ENCODE peak calls at places on chromosome 1, in nine cellular contexts. H, J, M, E, A, K, R, Z and T are unnamed samples. For H3K27me3 and H3K4me1, the result is how much of the 10 kb centered on the place peaks cover.

GRCh38 chr1:90580176-90580575 is 136.9 kb downstream of the BARHL2 start:
- DNase-seq in A (no peak), R (no peak), K (no peak), Z (no peak), M (no peak), H (no peak), J (no peak), E (no peak), T (no peak)

GRCh38 chr1:31397360-31398095 is 15.5 kb upstream of the SERINC2 start:
- DNase-seq in Z (no peak), E (no peak), H (no peak), R (no peak), K (no peak), A (no peak), M (peak), J (no peak), T (no peak)

GRCh38 chr1:184953600-184954219 is 20.6 kb downstream of the NIBAN1 start:
- DNase-seq in J (no peak), R (no peak), Z (no peak), E (no peak), M (peak), H (no peak), A (no peak), K (no peak), T (no peak)

GRCh38 chr1:6819641-6820040 is 34.4 kb downstream of the CAMTA1 start:
- DNase-seq in R (no peak), H (no peak), J (no peak), E (no peak), A (no peak), Z (no peak), M (peak), K (no peak), T (no peak)

GRCh38 chr1:113453771-113454083 is 63.4 kb downstream of the MAGI3 start:
- DNase-seq in A (no peak), E (no peak), K (no peak), M (no peak), H (no peak), Z (no peak), R (no peak), J (no peak), T (no peak)

GRCh38 chr1:94549706-94550105 is 8.1 kb upstream of the F3 start:
- DNase-seq in K (no peak), A (no peak), J (no peak), R (no peak), M (no peak), E (no peak), H (no peak), Z (no peak), T (no peak)

GRCh38 chr1:93817819-93818569 is 61.0 kb downstream of the DNTTIP2 start:
- DNase-seq in Z (no peak), J (no peak), K (no peak), M (no peak), A (no peak), E (no peak), R (no peak), H (no peak), T (no peak)

GRCh38 chr1:193111641-193112090 is 6.5 kb upstream of the GLRX2 start:
- DNase-seq in E (peak), Z (peak), M (peak), H (peak), A (no peak), R (peak), J (peak), K (peak), T (peak)

GRCh38 chr1:156668801-156669637 is 8.2 kb downstream of the NES start:
- DNase-seq in R (no peak), K (peak), E (no peak), Z (no peak), J (peak), H (no peak), M (no peak), A (no peak), T (no peak)

GRCh38 chr1:6116137-6116536 is 64.0 kb downstream of the CHD5 start:
- DNase-seq in E (no peak), R (no peak), K (no peak), H (no peak), Z (no peak), A (no peak), M (peak), J (no peak), T (no peak)

GRCh38 chr1:59046730-59047157 is 250.2 kb upstream of the FGGY start:
- DNase-seq in M (no peak), E (no peak), H (no peak), Z (no peak), A (no peak), J (no peak), K (peak), R (no peak), T (no peak)

GRCh38 chr1:7538033-7538432 is 233.1 kb upstream of the VAMP3 start:
- DNase-seq in Z (no peak), E (no peak), K (peak), J (no peak), R (no peak), H (no peak), M (peak), A (peak), T (no peak)

GRCh38 chr1:228445867-228446584 is 29.4 kb upstream of the TRIM17 start:
- DNase-seq in H (no peak), E (no peak), Z (no peak), J (peak), K (peak), R (peak), A (no peak), M (peak), T (no peak)

GRCh38 chr1:83493633-83494032 is 505.3 kb downstream of the TTLL7 start:
- DNase-seq in M (no peak), K (no peak), J (no peak), Z (no peak), A (no peak), H (no peak), E (no peak), R (no peak), T (no peak)

GRCh38 chr1:224045556-224045955 is 68.4 kb upstream of the FBXO28 start:
- DNase-seq in R (no peak), E (no peak), Z (no peak), H (no peak), J (no peak), A (no peak), K (no peak), M (no peak), T (no peak)

GRCh38 chr1:226548281-226549093 is at the start of gene STUM:
- DNase-seq in K (peak), E (peak), M (peak), J (peak), A (peak), R (peak), Z (peak), H (no peak), T (no peak)

GRCh38 chr1:171807547-171807946 is 26.1 kb downstream of the METTL13 start:
- DNase-seq in A (no peak), H (no peak), M (no peak), J (no peak), R (no peak), K (no peak), Z (no peak), E (no peak), T (no peak)

GRCh38 chr1:206953626-206954025 is 7.4 kb upstream of the PIGR start:
- DNase-seq in J (no peak), M (no peak), E (no peak), A (no peak), R (no peak), Z (no peak), K (no peak), H (no peak), T (no peak)

GRCh38 chr1:206953126-206953525 is 6.9 kb upstream of the PIGR start:
- DNase-seq in M (no peak), K (no peak), E (no peak), J (no peak), A (no peak), R (no peak), Z (no peak), H (no peak), T (no peak)

GRCh38 chr1:206956313-206956597 is 10.0 kb upstream of the PIGR start:
- DNase-seq in Z (no peak), K (no peak), E (no peak), J (no peak), M (no peak), A (no peak), H (no peak), R (no peak), T (no peak)

GRCh38 chr1:206955476-206956312 is 9.4 kb upstream of the PIGR start:
- DNase-seq in Z (no peak), M (peak), K (no peak), R (no peak), A (no peak), E (no peak), J (no peak), H (no peak), T (no peak)

DNA sequence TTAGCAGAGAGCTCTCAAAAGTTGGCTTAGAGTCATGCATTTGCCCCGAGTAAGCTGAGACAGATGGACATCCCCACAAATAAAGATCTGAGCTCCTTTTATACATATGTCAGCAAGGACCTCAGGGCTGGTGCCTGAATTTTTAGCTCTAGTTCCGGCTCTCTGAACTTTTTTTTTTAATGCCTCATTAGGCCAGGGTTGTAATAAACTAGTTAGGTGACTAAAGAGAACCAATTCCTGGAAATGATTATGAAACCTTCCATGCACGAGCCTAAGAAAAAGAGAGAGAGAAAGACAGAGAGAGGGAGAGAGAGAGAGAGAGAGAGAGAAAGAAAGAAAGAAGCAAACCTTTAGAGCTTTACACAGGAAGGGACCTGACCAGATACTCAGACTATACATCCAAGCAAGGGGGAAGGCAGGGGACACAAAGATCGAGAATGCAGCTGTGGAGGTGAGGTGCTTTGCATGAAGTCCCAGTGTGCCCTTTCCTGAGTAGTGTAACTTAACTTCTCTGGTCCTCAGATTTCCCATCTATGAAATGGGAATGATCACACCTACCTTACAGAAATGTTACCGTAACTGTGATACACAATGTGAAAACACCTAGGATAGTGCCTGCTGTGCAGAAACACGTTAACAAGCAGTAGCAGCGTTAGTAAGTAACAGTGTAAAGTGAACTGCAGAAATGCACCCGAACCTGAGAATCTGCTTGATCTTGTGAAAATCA is 8.5 kb upstream of the PIGR start:
- DNase-seq in J (no peak), Z (no peak), K (no peak), R (no peak), H (no peak), A (no peak), E (no peak), M (no peak), T (no peak)
- H3K27me3 ChIP-seq in J (under half), Z (under half), K (under half), R (under half), H (under half), A (under half), E (under half), M (under half), T (under half)

DNA sequence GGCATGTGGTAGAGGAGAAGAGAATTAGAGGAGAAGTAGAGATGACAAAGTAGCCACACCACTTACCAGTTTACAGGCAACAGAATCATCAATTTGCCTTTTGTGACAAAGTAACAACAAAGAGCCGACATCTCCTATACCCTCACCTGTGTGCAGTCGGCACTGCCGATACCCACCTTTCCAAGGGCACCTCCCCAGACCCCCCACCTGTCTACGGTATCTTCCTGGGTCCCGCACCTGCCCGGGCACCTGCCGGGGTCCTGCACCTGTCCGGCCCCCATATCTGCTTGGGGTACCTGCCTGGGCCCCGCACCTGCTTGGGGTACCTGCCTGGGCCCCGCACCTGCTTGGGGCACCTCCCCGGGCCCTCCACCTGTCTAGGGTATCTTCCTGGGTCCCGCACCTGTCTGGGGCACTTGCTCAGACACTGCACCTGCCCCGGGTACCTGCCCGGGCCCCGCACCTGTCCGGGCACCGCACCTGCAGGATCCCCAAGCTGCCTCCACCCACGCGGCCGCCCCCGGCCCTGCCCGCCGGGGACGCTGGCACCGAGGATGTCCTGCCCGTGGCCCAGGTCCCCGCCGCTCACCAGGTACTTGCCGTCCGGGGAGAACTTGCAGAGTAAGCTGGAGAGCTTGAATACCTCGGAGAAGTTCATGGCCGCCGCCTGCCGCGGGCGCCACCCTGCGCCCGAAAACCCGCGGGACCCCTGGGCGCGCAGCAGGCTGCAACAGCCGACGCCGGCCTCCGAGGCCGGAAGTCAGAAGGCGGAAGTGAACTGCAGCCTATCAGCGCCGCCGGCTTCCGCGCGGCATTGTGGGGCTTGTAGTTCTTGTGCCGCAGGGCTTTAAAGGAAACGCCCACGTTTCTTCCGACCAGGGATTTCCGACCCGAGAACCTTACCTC is at the start of gene WRAP73:
- DNase-seq in R (peak), M (peak), Z (peak), H (peak), K (peak), E (peak), J (peak), A (peak), T (peak)
- TF ChIP-seq CTCF in R (no peak), M (peak), Z (no peak), H (no peak), K (peak), E (peak), J (peak), A (peak), T (peak)

GRCh38 chr1:10911274-10912166 is 100.9 kb upstream of the TARDBP start:
- DNase-seq in R (no peak), A (no peak), E (peak), Z (no peak), H (no peak), K (peak), M (no peak), J (no peak), T (no peak)

GRCh38 chr1:10909697-10910489 is 102.6 kb upstream of the TARDBP start:
- DNase-seq in Z (peak), M (peak), A (peak), E (peak), J (peak), H (no peak), R (peak), K (peak), T (no peak)

GRCh38 chr1:10910490-10911273 is 101.8 kb upstream of the TARDBP start:
- DNase-seq in J (no peak), M (no peak), Z (no peak), H (no peak), A (no peak), K (no peak), E (peak), R (no peak), T (no peak)

GRCh38 chr1:10914056-10914455 is 98.4 kb upstream of the TARDBP start:
- DNase-seq in K (no peak), R (no peak), J (no peak), E (peak), M (no peak), H (no peak), Z (no peak), A (no peak), T (no peak)

GRCh38 chr1:10912441-10912840 is 100.0 kb upstream of the TARDBP start:
- DNase-seq in J (no peak), A (no peak), H (no peak), Z (no peak), E (no peak), R (no peak), K (no peak), M (no peak), T (no peak)
- H3K4me1 ChIP-seq in J (under half), A (under half), H (under half), Z (under half), E (under half), R (under half), K (under half), M (under half), T (under half)

GRCh38 chr1:3035871-3036645 is 14.8 kb downstream of the ACTRT2 start:
- DNase-seq in A (peak), Z (no peak), J (no peak), R (no peak), H (no peak), M (no peak), E (peak), K (no peak), T (no peak)
- H3K27me3 ChIP-seq in A (under half), Z (under half), J (under half), R (under half), H (under half), M (under half), E (under half), K (under half), T (under half)

GRCh38 chr1:203368624-203369451 is 17.9 kb upstream of the FMOD start:
- DNase-seq in K (no peak), M (peak), R (peak), E (no peak), A (no peak), Z (no peak), H (peak), J (no peak), T (peak)
- TF ChIP-seq CTCF in K (no peak), M (peak), R (peak), E (peak), A (peak), Z (no peak), H (peak), J (peak), T (no peak)